ENCODE peak calls at places on chromosomes 16 and 17, in seven cellular contexts. R, J, Q, N, I, P and A are unnamed samples.

GRCh38 chr16:70151391-70151790 is 22.2 kb upstream of the CLEC18C start:
- DNase-seq in R (no peak), Q (no peak), N (no peak), J (no peak), P (no peak), I (no peak), A (no peak)

GRCh38 chr17:45270828-45271418 is 9.0 kb upstream of the SPATA32 start:
- DNase-seq in I (peak; percentile 68), Q (no peak), P (no peak), N (peak; percentile 94), J (no peak), R (no peak), A (no peak)

GRCh38 chr17:38825762-38826247 is 684 bp upstream of the CWC25 start:
- DNase-seq in R (no peak), N (no peak), P (no peak), Q (no peak), I (no peak), J (no peak), A (no peak)

GRCh38 chr17:21090889-21091618 is 35.7 kb upstream of the DHRS7B start:
- DNase-seq in J (no peak), I (no peak), N (no peak), P (no peak), Q (no peak), R (no peak), A (no peak)

GRCh38 chr16:4358831-4359561 is 7.9 kb upstream of the PAM16 start:
- DNase-seq in J (no peak), I (peak; percentile 93), R (peak; percentile 84), P (no peak), Q (no peak), N (peak; percentile 95), A (no peak)

GRCh38 chr17:16917995-16918394 is 53.9 kb downstream of the TNFRSF13B start:
- DNase-seq in J (no peak), R (no peak), I (no peak), N (no peak), Q (no peak), P (no peak), A (no peak)

GRCh38 chr16:3637371-3637923 is 17.0 kb upstream of the DNASE1 start:
- DNase-seq in J (no peak), Q (no peak), N (peak; percentile 65), R (peak; percentile 37), I (peak; percentile 29), P (no peak), A (no peak)

GRCh38 chr16:72985148-72985882 is 62.6 kb downstream of the ZFHX3 start:
- DNase-seq in Q (no peak), P (peak; percentile 56), J (no peak), N (peak; percentile 34), I (no peak), R (no peak), A (peak; percentile 68)

GRCh38 chr17:42354956-42355843 is 33.0 kb downstream of the STAT3 start:
- DNase-seq in Q (no peak), P (peak; percentile 50), I (no peak), R (no peak), N (no peak), J (no peak), A (peak; percentile 33)

GRCh38 chr17:78450696-78451344 is 72.4 kb downstream of the PGS1 start:
- DNase-seq in J (no peak), R (no peak), I (no peak), Q (no peak), N (peak; percentile 71), P (no peak), A (no peak)

GRCh38 chr17:47693667-47694017 is 319 bp upstream of the TBKBP1 start:
- DNase-seq in I (no peak), J (no peak), N (no peak), R (peak; percentile 84), Q (no peak), P (no peak), A (no peak)

GRCh38 chr17:8868529-8868951 is 1.1 kb upstream of the PIK3R6 start:
- DNase-seq in N (peak; percentile 9), Q (no peak), J (no peak), P (no peak), R (no peak), I (no peak), A (no peak)

DNA sequence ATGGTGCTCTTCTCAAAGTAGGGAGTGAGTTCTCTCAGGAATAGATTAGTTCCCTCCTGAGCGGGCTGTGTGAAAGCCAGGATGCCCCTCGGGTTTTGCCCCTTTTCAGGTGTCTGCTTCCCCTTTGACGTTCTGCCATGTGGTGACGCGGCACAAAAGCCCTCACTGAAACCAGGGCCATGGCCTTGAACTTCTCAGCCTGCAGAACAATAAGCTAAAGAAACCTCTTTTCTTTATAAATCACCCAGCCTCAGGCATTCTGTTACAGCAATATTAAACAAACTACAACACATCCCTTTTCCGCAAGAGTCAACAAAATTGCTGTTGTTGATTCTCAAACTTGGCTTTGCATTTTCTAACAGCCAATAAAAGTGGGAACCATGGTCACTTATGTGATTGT is 15.5 kb upstream of the CACNG5 start:
- DNase-seq in Q (no peak), I (no peak), R (no peak), J (no peak), N (no peak), P (no peak), A (no peak)
- TF ChIP-seq CTCF in Q (no peak), I (no peak), R (no peak), J (no peak), N (no peak), P (no peak), A (no peak)

DNA sequence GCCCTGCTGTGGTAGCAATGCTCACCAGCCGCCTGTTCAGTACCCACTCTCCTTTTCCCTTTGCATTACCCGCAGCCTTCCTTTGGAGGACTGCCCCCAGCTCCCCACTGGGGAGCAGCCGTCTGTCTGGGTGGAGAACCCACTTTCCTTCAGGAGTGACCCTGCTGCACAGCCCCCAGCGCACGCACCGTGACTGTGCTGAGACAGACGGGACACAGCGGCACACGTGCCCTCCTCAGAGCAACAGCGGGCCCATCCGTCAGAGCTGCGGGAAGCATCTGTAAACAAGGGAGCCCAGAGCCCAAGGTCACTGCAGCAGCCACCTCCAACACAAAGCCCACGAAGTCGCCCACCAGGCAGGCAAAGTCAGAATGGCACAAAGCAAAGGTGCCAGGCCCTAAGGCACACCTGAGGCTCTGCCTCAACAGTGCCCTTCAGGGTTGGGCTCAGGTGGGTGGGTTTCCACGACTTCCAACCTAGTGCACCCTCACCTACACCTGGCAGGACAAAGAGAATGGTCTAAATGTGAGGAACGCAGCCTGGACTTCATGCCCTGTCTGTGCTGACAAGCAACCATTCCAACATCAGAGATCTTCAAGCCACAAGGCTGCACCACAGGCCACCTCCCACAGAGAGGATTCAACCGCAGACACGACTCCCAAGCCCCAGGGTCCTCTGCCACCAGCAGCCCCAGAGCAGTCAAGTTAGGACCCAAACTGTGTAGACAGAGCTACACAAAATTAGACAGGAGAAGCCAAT is 9.9 kb downstream of the AXIN1 start:
- DNase-seq in I (no peak), Q (no peak), N (no peak), P (no peak), R (no peak), J (no peak), A (no peak)
- TF ChIP-seq CTCF in I (no peak), Q (no peak), N (no peak), P (no peak), R (no peak), J (no peak), A (no peak)

GRCh38 chr16:78447164-78447563 is 347.7 kb downstream of the WWOX start:
- DNase-seq in Q (no peak), J (no peak), P (no peak), R (no peak), I (no peak), N (no peak), A (no peak)

GRCh38 chr16:78443780-78444422 is 344.4 kb downstream of the WWOX start:
- DNase-seq in R (no peak), Q (no peak), N (no peak), I (no peak), P (peak; percentile 4), J (no peak), A (peak; percentile 37)

GRCh38 chr16:78443300-78443604 is 343.8 kb downstream of the WWOX start:
- DNase-seq in I (no peak), J (no peak), R (no peak), Q (no peak), N (no peak), P (no peak), A (peak; percentile 5)

GRCh38 chr16:78448658-78449327 is 349.3 kb downstream of the WWOX start:
- DNase-seq in Q (no peak), N (peak; percentile 69), I (no peak), P (no peak), J (no peak), R (no peak), A (no peak)

DNA sequence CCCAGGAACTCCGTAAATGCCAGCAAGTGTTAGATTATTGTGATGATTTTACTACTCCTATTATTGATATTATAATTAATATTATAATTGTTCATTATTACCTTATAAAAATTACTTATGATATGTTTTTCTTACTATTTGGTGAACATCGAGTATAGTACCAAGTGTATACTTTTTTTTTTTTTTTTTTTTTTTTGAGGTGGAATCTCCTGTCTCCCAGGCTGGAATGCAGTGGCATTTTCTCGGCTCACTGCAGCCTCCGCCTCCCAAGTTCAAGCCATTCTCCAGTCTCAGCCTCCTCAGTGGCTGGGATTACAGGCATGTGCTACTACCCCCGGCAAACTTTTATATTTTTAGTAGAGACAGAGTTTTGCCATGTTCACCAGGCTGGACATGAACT is 347.0 kb downstream of the WWOX start:
- DNase-seq in J (no peak), N (no peak), Q (no peak), P (no peak), I (no peak), R (no peak), A (no peak)
- TF ChIP-seq CTCF in J (no peak), N (no peak), Q (no peak), P (no peak), I (no peak), R (no peak), A (no peak)

DNA sequence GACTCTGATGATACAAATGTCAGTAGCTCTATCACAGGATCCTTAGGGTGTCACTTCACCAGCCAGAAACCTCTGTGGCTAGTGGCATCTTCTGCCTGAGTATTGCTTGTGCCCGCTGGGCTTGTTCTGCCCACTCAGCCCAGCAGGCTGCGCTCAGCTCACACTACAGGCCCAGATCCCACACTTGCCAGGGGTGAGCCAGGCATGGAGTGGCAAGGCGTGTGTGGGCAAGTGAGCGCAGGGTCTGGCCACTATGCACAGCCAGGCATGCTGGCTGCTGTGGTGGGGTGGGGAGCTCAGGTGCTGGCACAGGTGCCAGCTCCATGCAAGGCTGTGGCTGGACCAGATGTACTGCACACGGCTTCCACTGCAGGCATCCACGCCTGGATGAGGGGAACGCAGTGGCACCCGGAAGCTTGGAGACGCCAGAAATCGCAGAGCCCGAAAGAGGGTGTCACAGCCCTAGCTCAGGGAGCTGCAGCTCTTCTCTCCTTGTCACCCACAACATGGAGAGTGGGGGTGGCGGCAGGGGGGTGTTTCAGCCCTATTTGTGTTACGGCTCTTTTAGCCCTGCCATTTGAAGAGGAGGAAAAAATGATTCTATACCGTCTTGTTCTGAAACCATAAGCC is 10.2 kb downstream of the CFAP97D1 start:
- DNase-seq in P (no peak), I (no peak), J (no peak), R (no peak), Q (no peak), N (peak; percentile 72), A (no peak)
- TF ChIP-seq CTCF in P (peak; percentile 20), I (peak; percentile 26), J (no peak), R (no peak), Q (peak; percentile 43), N (peak; percentile 48), A (peak; percentile 49)